ENCODE peak calls at places on chromosomes 11 and 22, in nine cellular contexts. Y, E, K, D, X, U, T, L and M are unnamed samples.

GRCh38 chr11:16843307-16843706 is 104.9 kb downstream of the C11orf58 start:
- DNase-seq in Y (no peak), E (no peak), K (no peak), D (no peak), X (peak; percentile 76), U (peak; percentile 67), T (no peak), L (no peak), M (no peak)

GRCh38 chr11:20450829-20451228 is 63.3 kb downstream of the PRMT3 start:
- DNase-seq in Y (no peak), E (no peak), K (no peak), D (no peak), X (no peak), U (no peak), T (no peak), L (no peak), M (no peak)

GRCh38 chr22:33971561-33971961 is 51.3 kb upstream of the LARGE1 start:
- DNase-seq in Y (no peak), E (no peak), K (no peak), D (peak; percentile 47), X (no peak), U (no peak), T (peak; percentile 31), L (no peak), M (no peak)

GRCh38 chr22:49724030-49724892 is 103.4 kb downstream of the BRD1 start:
- DNase-seq in Y (peak; percentile 38), E (no peak), K (no peak), D (no peak), X (no peak), U (peak; percentile 54), T (no peak), L (no peak), M (no peak)

GRCh38 chr11:38990139-38990538 is 2392.1 kb upstream of the RAG2 start:
- DNase-seq in Y (no peak), E (no peak), K (no peak), D (no peak), X (no peak), U (no peak), T (no peak), L (no peak), M (no peak)

GRCh38 chr22:46220921-46221320 is 29.2 kb downstream of the CDPF1 start:
- DNase-seq in Y (no peak), E (no peak), K (no peak), D (no peak), X (no peak), U (no peak), T (no peak), L (no peak), M (no peak)

GRCh38 chr11:66146940-66147339 is 76.9 kb downstream of the PACS1 start:
- DNase-seq in Y (no peak), E (no peak), K (no peak), D (no peak), X (no peak), U (no peak), T (no peak), L (no peak), M (no peak)

GRCh38 chr11:75813622-75814039 is 1.4 kb upstream of the UVRAG start:
- DNase-seq in Y (no peak), E (no peak), K (no peak), D (no peak), X (no peak), U (no peak), T (peak; percentile 69), L (no peak), M (no peak)

GRCh38 chr11:67277231-67277961 is 11.1 kb downstream of the GRK2 start:
- DNase-seq in Y (peak; percentile 99), E (peak; percentile 83), K (peak; percentile 93), D (peak; percentile 86), X (peak; percentile 64), U (peak; percentile 99), T (no peak), L (peak; percentile 90), M (peak; percentile 76)

GRCh38 chr22:43592470-43592869 is 180.7 kb downstream of the MPPED1 start:
- DNase-seq in Y (no peak), E (no peak), K (no peak), D (no peak), X (peak; percentile 28), U (no peak), T (no peak), L (no peak), M (peak; percentile 0)

GRCh38 chr11:121321614-121322243 is 29.2 kb downstream of the SC5D start:
- DNase-seq in Y (peak; percentile 83), E (no peak), K (no peak), D (no peak), X (peak; percentile 24), U (peak; percentile 33), T (no peak), L (no peak), M (peak; percentile 35)
- TF ChIP-seq CTCF in Y (peak; percentile 95), E (peak; percentile 43), K (peak; percentile 31), D (peak; percentile 46), X (peak; percentile 18), U (peak; percentile 51), T (peak; percentile 27), L (no peak), M (peak; percentile 40)

GRCh38 chr11:62919898-62920640 is 1.1 kb downstream of the CHRM1 start:
- DNase-seq in Y (no peak), E (no peak), K (no peak), D (no peak), X (peak; percentile 52), U (no peak), T (no peak), L (no peak), M (no peak)
- H3K4me3 ChIP-seq in Y (no peak overlapping the region), E (no peak overlapping the region), K (no peak overlapping the region), D (no peak overlapping the region), X (no peak overlapping the region), U (no peak overlapping the region), T (no peak overlapping the region), L (no peak overlapping the region), M (no peak overlapping the region)

DNA sequence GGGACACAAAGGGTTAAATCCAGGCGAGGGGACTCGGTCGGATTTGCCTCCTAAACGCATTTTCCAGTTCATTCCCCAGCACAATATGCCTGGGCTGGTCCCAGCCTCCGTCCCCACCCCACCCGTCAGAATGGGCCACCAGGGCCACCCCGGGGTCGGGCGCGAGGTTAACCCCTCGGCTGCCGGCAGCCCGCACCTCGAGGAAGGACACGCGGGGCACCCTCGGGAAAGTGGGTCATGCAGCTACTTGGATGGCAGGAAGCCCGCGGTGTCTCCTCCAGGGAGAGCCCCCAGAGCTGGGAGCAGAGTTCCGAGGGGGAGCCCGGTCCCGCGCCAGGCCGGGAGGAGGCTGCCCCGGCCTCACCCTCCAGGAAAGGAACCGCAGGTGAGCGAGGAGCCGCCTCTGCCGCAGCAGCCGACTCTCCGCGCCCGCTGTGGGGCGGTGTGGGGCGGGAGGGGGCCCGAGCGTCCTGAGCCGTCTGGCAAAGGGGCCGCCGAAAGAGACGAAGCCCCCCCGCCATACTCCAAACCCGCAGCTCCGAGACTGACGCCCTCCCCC is 1.4 kb downstream of the NECTIN1 start:
- DNase-seq in Y (peak; percentile 42), E (peak; percentile 32), K (peak; percentile 31), D (no peak), X (peak; percentile 43), U (peak; percentile 29), T (no peak), L (no peak), M (no peak)
- TF ChIP-seq CTCF in Y (peak; percentile 58), E (no peak), K (peak; percentile 12), D (peak; percentile 16), X (peak; percentile 18), U (peak; percentile 39), T (no peak), L (no peak), M (peak; percentile 37)

GRCh38 chr11:1310772-1311468 is 1.5 kb upstream of the TOLLIP start:
- DNase-seq in Y (peak; percentile 61), E (no peak), K (no peak), D (no peak), X (no peak), U (no peak), T (no peak), L (no peak), M (no peak)
- H3K4me3 ChIP-seq in Y (peak overlapping the region; percentile 85), E (peak overlapping the region; percentile 91), K (peak overlapping the region; percentile 81), D (no peak overlapping the region), X (no peak overlapping the region), U (peak overlapping the region; percentile 67), T (no peak overlapping the region), L (no peak overlapping the region), M (no peak overlapping the region)

GRCh38 chr22:20026996-20027601 is 6.2 kb downstream of the TANGO2 start:
- DNase-seq in Y (no peak), E (no peak), K (no peak), D (no peak), X (no peak), U (no peak), T (no peak), L (no peak), M (no peak)

GRCh38 chr22:20026204-20026908 is 5.4 kb downstream of the TANGO2 start:
- DNase-seq in Y (no peak), E (no peak), K (peak; percentile 4), D (no peak), X (no peak), U (no peak), T (no peak), L (no peak), M (no peak)

GRCh38 chr22:20028855-20029549 is 8.1 kb downstream of the TANGO2 start:
- DNase-seq in Y (no peak), E (no peak), K (no peak), D (no peak), X (no peak), U (no peak), T (no peak), L (no peak), M (no peak)

GRCh38 chr22:20029550-20030225 is 8.8 kb downstream of the TANGO2 start:
- DNase-seq in Y (no peak), E (no peak), K (no peak), D (no peak), X (no peak), U (no peak), T (no peak), L (no peak), M (no peak)

GRCh38 chr22:20027966-20028854 is 7.3 kb downstream of the TANGO2 start:
- DNase-seq in Y (peak; percentile 52), E (no peak), K (no peak), D (no peak), X (no peak), U (peak; percentile 43), T (no peak), L (no peak), M (peak; percentile 28)
- TF ChIP-seq CTCF in Y (peak; percentile 67), E (no peak), K (no peak), D (no peak), X (peak; percentile 47), U (peak; percentile 50), T (peak; percentile 17), L (no peak), M (peak; percentile 49)

DNA sequence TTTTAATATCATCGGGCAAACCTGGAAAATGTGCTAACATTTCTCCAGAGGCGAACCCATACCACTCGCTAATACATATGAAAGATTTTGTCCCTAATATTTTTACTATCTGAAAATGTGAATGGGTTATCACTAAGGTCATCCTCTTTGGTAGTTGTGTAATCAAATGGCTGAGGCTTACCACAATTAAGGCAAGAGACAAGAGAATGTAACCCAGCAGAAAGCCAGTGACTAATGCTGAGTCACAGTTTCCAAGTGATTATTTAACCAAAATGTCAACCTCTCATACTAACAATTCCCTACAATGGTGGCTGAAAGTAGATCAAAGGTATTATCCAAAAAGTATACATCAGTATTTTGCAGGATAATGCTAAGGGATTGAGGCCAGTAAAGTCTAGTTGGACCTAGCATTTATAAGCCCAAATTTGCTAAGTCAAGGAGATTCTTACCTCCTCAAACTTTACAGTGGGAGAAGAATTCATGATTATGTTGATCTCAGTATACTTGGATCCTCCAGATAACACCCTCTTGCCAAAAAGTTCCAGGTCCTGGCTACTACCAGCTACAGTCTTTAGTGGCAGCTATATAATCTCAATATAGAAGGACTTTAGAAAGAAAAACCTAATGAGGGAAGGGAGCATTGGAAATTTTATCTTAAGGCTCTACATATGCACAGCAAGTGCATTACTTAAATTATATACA is 25.6 kb downstream of the SIK3 start:
- DNase-seq in Y (no peak), E (no peak), K (no peak), D (no peak), X (no peak), U (peak; percentile 86), T (peak; percentile 89), L (no peak), M (peak; percentile 95)
- H3K4me3 ChIP-seq in Y (no peak overlapping the region), E (no peak overlapping the region), K (no peak overlapping the region), D (no peak overlapping the region), X (no peak overlapping the region), U (no peak overlapping the region), T (no peak overlapping the region), L (no peak overlapping the region), M (no peak overlapping the region)